ENCODE peak calls at places on chromosomes 11 and 22, in four cellular contexts. A is HepG2, Y is GM23338, R is GM12878. K is an unnamed sample.

GRCh38 chr11:32831241-32831640 is 1.5 kb downstream of the PRRG4 start:
- DNase-seq in R (no peak), A (no peak), Y (no peak), K (no peak)

GRCh38 chr22:42611076-42611475 is 3.6 kb downstream of the POLDIP3 start:
- DNase-seq in Y (no peak), A (no peak), R (no peak), K (no peak)

GRCh38 chr11:12249590-12250260 is 127.6 kb upstream of the PARVA start:
- DNase-seq in A (no peak), R (no peak), Y (no peak), K (no peak)

GRCh38 chr11:14638561-14638960 is 5.0 kb upstream of the PDE3B start:
- DNase-seq in A (no peak), Y (no peak), R (no peak), K (no peak)

GRCh38 chr11:102879801-102880200 is 5.0 kb upstream of the MMP12 start:
- DNase-seq in R (no peak), A (no peak), Y (no peak), K (no peak)

GRCh38 chr22:30806391-30806861 is 111.8 kb downstream of the OSBP2 start:
- DNase-seq in R (no peak), A (peak), Y (peak), K (peak)

GRCh38 chr11:6303657-6304056 is 16.6 kb downstream of the CAVIN3 start:
- DNase-seq in R (no peak), Y (peak), A (no peak), K (no peak)

GRCh38 chr22:19737846-19738663 is 14.7 kb downstream of the GP1BB start:
- DNase-seq in Y (no peak), A (no peak), R (no peak), K (no peak)

GRCh38 chr22:42892571-42893316 is 35.7 kb upstream of the ARFGAP3 start:
- DNase-seq in A (no peak), Y (no peak), R (no peak), K (no peak)

GRCh38 chr11:77198440-77198849 is 70.4 kb downstream of the MYO7A start:
- DNase-seq in Y (peak), R (no peak), A (peak), K (peak)

GRCh38 chr22:22822106-22822505 is 65.5 kb upstream of the IGLL5 start:
- DNase-seq in A (no peak), Y (no peak), R (no peak), K (no peak)

GRCh38 chr11:83508804-83509203 is 222.6 kb upstream of the CCDC90B start:
- DNase-seq in R (no peak), Y (no peak), A (peak), K (no peak)

GRCh38 chr11:121152764-121153163 is 51.7 kb downstream of the TECTA start:
- DNase-seq in Y (no peak), R (no peak), A (no peak), K (peak)

GRCh38 chr22:28030442-28030841 is 111.4 kb upstream of the PITPNB start:
- DNase-seq in R (no peak), Y (no peak), A (no peak), K (no peak)

GRCh38 chr11:32790916-32791315 is 3.5 kb downstream of the CCDC73 start:
- DNase-seq in R (no peak), A (no peak), Y (no peak), K (no peak)

GRCh38 chr11:2150206-2150847 is 10.7 kb downstream of the INS start:
- DNase-seq in R (no peak), A (peak), Y (peak), K (no peak)

GRCh38 chr11:115630109-115630700 is 126.0 kb upstream of the CADM1 start:
- DNase-seq in A (no peak), Y (peak), R (no peak), K (no peak)

GRCh38 chr11:77397631-77398030 is 76.3 kb downstream of the PAK1 start:
- DNase-seq in Y (no peak), R (no peak), A (no peak), K (no peak)

GRCh38 chr11:86067230-86068137 is 1.4 kb downstream of the PICALM start:
- DNase-seq in Y (no peak), A (peak), R (no peak), K (peak)

GRCh38 chr11:1293619-1294015 is 15.8 kb downstream of the TOLLIP start:
- DNase-seq in R (no peak), Y (no peak), A (no peak), K (no peak)

GRCh38 chr11:19553683-19554333 is 158.8 kb upstream of the NAV2 start:
- DNase-seq in R (no peak), A (peak), Y (peak), K (peak)

GRCh38 chr22:38218661-38219331 is 17.0 kb downstream of the MAFF start:
- DNase-seq in R (no peak), Y (peak), A (peak), K (no peak)

GRCh38 chr11:68403424-68403823 is 57.1 kb upstream of the PPP6R3 start:
- DNase-seq in Y (no peak), A (no peak), R (no peak), K (no peak)

GRCh38 chr11:12284321-12285050 is 92.9 kb upstream of the PARVA start:
- DNase-seq in R (no peak), A (no peak), Y (no peak), K (no peak)

GRCh38 chr22:39723463-39723862 is 152.9 kb downstream of the CACNA1I start:
- DNase-seq in Y (no peak), A (no peak), R (no peak), K (no peak)

GRCh38 chr22:45170001-45170466 is 6.3 kb downstream of the NUP50 start:
- DNase-seq in Y (no peak), A (no peak), R (no peak), K (peak)

GRCh38 chr11:77353131-77353530 is 51.6 kb upstream of the GDPD4 start:
- DNase-seq in R (no peak), A (no peak), Y (no peak), K (no peak)

GRCh38 chr11:124415356-124415923 is 9.2 kb downstream of the OR8B4 start:
- DNase-seq in R (no peak), A (peak), Y (peak), K (peak)

GRCh38 chr11:19959697-19960096 is 200.6 kb downstream of the DBX1 start:
- DNase-seq in R (no peak), A (no peak), Y (no peak), K (no peak)

GRCh38 chr11:8018742-8019631 is 31.9 kb downstream of the EIF3F start:
- DNase-seq in R (no peak), A (peak), Y (peak), K (no peak)

GRCh38 chr11:40597546-40598113 is 861.8 kb downstream of the LRRC4C start:
- DNase-seq in A (no peak), Y (no peak), R (no peak), K (no peak)

GRCh38 chr11:74487875-74488274 is 5.6 kb downstream of the LIPT2 start:
- DNase-seq in Y (peak), A (peak), R (no peak), K (peak)

GRCh38 chr11:16800382-16800781 is 61.9 kb downstream of the C11orf58 start:
- DNase-seq in R (no peak), Y (no peak), A (no peak), K (no peak)

GRCh38 chr11:133172349-133172748 is 360.0 kb downstream of the OPCML start:
- DNase-seq in A (no peak), Y (no peak), R (no peak), K (no peak)

GRCh38 chr11:132586801-132587200 is 945.5 kb downstream of the OPCML start:
- DNase-seq in Y (no peak), A (no peak), R (no peak), K (no peak)

GRCh38 chr11:61627831-61628753 is 47.2 kb upstream of the SYT7 start:
- DNase-seq in R (no peak), Y (peak), A (peak), K (peak)

GRCh38 chr22:32617271-32617670 is 142.7 kb downstream of the FBXO7 start:
- DNase-seq in R (no peak), A (no peak), Y (no peak), K (no peak)

DNA sequence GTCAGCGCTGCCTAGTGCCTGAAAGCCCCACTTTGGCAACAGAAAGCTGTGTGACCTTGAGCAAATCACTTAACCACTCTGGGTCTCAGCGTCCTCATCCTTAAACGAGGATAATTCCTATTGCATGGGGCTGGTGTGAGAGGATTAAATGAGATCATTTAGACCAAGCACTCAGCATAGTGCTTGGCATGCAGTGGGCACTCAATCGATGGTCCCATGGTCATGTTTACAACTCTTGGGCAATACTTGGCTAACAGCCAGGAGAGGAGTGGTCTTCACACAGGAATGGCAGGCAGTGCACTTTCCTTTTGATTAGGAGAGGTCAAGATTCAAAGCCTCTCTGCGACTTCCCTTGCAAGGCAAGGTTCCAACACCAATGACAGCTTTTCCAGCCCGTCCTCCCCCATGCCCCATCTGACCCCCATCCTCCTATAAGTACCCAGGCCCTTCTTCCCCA is 14.1 kb downstream of the TNKS1BP1 start:
- DNase-seq in A (peak), R (no peak), Y (no peak), K (no peak)
- TF ChIP-seq POLR2AphosphoS5 in A (no peak), R (no peak), Y (no peak), K (no peak)

GRCh38 chr11:111463276-111463675 is 48.9 kb downstream of the BTG4 start:
- DNase-seq in Y (no peak), A (no peak), R (no peak), K (no peak)
- TF ChIP-seq JUNB in Y (no peak), A (no peak), R (no peak), K (no peak)

DNA sequence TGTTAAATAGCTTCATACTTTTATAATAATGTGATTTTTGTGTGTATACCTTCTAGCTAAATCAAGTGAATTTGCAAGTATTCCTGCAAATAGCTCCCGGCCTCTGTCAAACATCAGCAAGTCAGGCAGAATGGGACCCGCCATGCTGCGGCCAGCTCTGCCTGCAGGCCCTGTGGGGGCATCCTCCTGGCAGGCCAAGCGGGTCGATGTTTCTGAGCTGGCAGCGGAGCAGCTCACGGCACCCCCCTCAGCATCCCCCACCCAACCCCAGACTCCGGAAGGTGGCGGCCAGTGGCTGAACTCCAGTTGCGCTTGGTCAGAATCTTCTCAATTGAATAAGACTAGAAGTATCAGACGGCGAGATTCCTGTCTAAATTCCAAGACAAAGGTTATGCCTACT is 19.3 kb downstream of the GTSE1 start:
- DNase-seq in A (no peak), Y (no peak), R (no peak), K (no peak)
- TF ChIP-seq POLR2AphosphoS5 in A (no peak), Y (no peak), R (no peak), K (no peak)

GRCh38 chr11:118921929-118922744 is 3.6 kb downstream of the BCL9L start:
- DNase-seq in Y (peak), R (no peak), A (peak), K (peak)
- TF ChIP-seq JUNB in Y (no peak), R (no peak), A (no peak), K (no peak)

K was measured in K562.